ENCODE peak calls at places on chromosomes 6 and 20, in seven cellular contexts. One of them, this sample, is unnamed.

GRCh38 chr6:17058550-17058949 is 43.3 kb upstream of the STMND1 start:
- DNase-seq in fibroblast of lung: no peak
- DNase-seq in breast epithelium: no peak
- DNase-seq in OCI-LY7: no peak
- DNase-seq in B cell: no peak
- DNase-seq in CD8-positive, alpha-beta T cell: no peak
- DNase-seq in transverse colon: no peak
- DNase-seq in this sample: no peak

GRCh38 chr6:16527691-16528090 is 233.6 kb downstream of the ATXN1 start:
- DNase-seq in fibroblast of lung: no peak
- DNase-seq in breast epithelium: no peak
- DNase-seq in OCI-LY7: no peak
- DNase-seq in B cell: no peak
- DNase-seq in CD8-positive, alpha-beta T cell: no peak
- DNase-seq in transverse colon: no peak
- DNase-seq in this sample: no peak

GRCh38 chr20:11454966-11455799 is 462.5 kb upstream of the BTBD3 start:
- DNase-seq in fibroblast of lung: peak
- DNase-seq in breast epithelium: no peak
- DNase-seq in OCI-LY7: no peak
- DNase-seq in B cell: no peak
- DNase-seq in CD8-positive, alpha-beta T cell: no peak
- DNase-seq in transverse colon: peak
- DNase-seq in this sample: peak

GRCh38 chr20:23200914-23201313 is 114.8 kb upstream of the CD93 start:
- DNase-seq in fibroblast of lung: peak
- DNase-seq in breast epithelium: no peak
- DNase-seq in OCI-LY7: no peak
- DNase-seq in B cell: no peak
- DNase-seq in CD8-positive, alpha-beta T cell: no peak
- DNase-seq in transverse colon: peak
- DNase-seq in this sample: peak

GRCh38 chr6:165876568-165876967 is 213.5 kb upstream of the PDE10A start:
- DNase-seq in fibroblast of lung: peak
- DNase-seq in breast epithelium: no peak
- DNase-seq in OCI-LY7: no peak
- DNase-seq in B cell: no peak
- DNase-seq in CD8-positive, alpha-beta T cell: no peak
- DNase-seq in transverse colon: peak
- DNase-seq in this sample: no peak

GRCh38 chr6:168197636-168198301 is 118.8 kb upstream of the FRMD1 start:
- DNase-seq in fibroblast of lung: no peak
- DNase-seq in breast epithelium: no peak
- DNase-seq in OCI-LY7: no peak
- DNase-seq in B cell: no peak
- DNase-seq in CD8-positive, alpha-beta T cell: no peak
- DNase-seq in transverse colon: no peak
- DNase-seq in this sample: no peak

GRCh38 chr20:2871555-2872303 is 1.6 kb upstream of the PTPRA start:
- DNase-seq in fibroblast of lung: no peak
- DNase-seq in breast epithelium: no peak
- DNase-seq in OCI-LY7: no peak
- DNase-seq in B cell: no peak
- DNase-seq in CD8-positive, alpha-beta T cell: no peak
- DNase-seq in transverse colon: no peak
- DNase-seq in this sample: no peak

GRCh38 chr6:3929281-3929798 is 80.2 kb downstream of the FAM50B start:
- DNase-seq in fibroblast of lung: peak
- DNase-seq in breast epithelium: no peak
- DNase-seq in OCI-LY7: no peak
- DNase-seq in B cell: no peak
- DNase-seq in CD8-positive, alpha-beta T cell: no peak
- DNase-seq in transverse colon: no peak
- DNase-seq in this sample: no peak

GRCh38 chr6:3035397-3035796 is 32.9 kb upstream of the RIPK1 start:
- DNase-seq in fibroblast of lung: no peak
- DNase-seq in breast epithelium: no peak
- DNase-seq in OCI-LY7: no peak
- DNase-seq in B cell: no peak
- DNase-seq in CD8-positive, alpha-beta T cell: no peak
- DNase-seq in transverse colon: no peak
- DNase-seq in this sample: no peak

GRCh38 chr20:707711-708110 is 32.1 kb upstream of the SCRT2 start:
- DNase-seq in fibroblast of lung: no peak
- DNase-seq in breast epithelium: no peak
- DNase-seq in OCI-LY7: no peak
- DNase-seq in B cell: no peak
- DNase-seq in CD8-positive, alpha-beta T cell: no peak
- DNase-seq in transverse colon: no peak
- DNase-seq in this sample: no peak

GRCh38 chr6:18742406-18742805 is 355.3 kb downstream of the RNF144B start:
- DNase-seq in fibroblast of lung: peak
- DNase-seq in breast epithelium: no peak
- DNase-seq in OCI-LY7: no peak
- DNase-seq in B cell: no peak
- DNase-seq in CD8-positive, alpha-beta T cell: no peak
- DNase-seq in transverse colon: no peak
- DNase-seq in this sample: no peak

GRCh38 chr20:61332016-61332975 is 80.2 kb downstream of the CDH4 start:
- DNase-seq in fibroblast of lung: peak
- DNase-seq in breast epithelium: no peak
- DNase-seq in OCI-LY7: no peak
- DNase-seq in B cell: no peak
- DNase-seq in CD8-positive, alpha-beta T cell: no peak
- DNase-seq in transverse colon: no peak
- DNase-seq in this sample: no peak

GRCh38 chr20:20820104-20820503 is 107.7 kb upstream of the RALGAPA2 start:
- DNase-seq in fibroblast of lung: no peak
- DNase-seq in breast epithelium: no peak
- DNase-seq in OCI-LY7: no peak
- DNase-seq in B cell: no peak
- DNase-seq in CD8-positive, alpha-beta T cell: no peak
- DNase-seq in transverse colon: no peak
- DNase-seq in this sample: no peak

GRCh38 chr6:26204332-26205160 is 117.3 kb downstream of the HFE start:
- DNase-seq in fibroblast of lung: peak
- DNase-seq in breast epithelium: peak
- DNase-seq in OCI-LY7: peak
- DNase-seq in B cell: peak
- DNase-seq in CD8-positive, alpha-beta T cell: peak
- DNase-seq in transverse colon: peak
- DNase-seq in this sample: peak

GRCh38 chr6:80440496-80441160 is 334.2 kb downstream of the BCKDHB start:
- DNase-seq in fibroblast of lung: peak
- DNase-seq in breast epithelium: no peak
- DNase-seq in OCI-LY7: no peak
- DNase-seq in B cell: no peak
- DNase-seq in CD8-positive, alpha-beta T cell: no peak
- DNase-seq in transverse colon: peak
- DNase-seq in this sample: no peak

DNA sequence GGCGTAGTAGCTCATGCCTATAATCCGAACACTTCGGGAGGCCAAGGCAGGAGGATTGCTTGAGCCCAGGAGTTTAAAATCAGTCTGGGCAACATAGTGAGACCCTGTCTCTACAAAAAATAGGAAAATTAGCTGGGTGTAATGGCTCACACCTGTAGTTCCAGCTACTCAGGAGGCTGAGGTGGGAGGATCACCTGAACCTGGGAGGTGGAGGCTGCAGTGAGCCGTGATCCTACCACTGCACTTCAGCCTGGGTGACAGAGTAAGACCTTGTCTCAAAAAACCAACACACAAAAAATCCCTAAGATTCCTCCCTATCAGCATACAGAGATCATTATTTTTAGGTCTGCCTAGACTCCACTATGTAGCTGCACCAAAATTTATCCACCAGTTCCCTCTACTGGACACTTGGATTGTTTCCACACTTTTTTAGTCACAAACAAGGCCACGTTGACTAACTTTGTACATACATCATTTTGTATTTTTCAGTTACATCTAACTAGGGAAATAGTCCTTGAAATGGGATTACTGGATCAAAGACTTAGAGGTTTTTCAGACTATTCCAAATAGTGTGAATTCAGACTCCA is 3.6 kb upstream of the PHF1 start:
- DNase-seq in fibroblast of lung: peak
- DNase-seq in breast epithelium: no peak
- DNase-seq in OCI-LY7: no peak
- DNase-seq in B cell: no peak
- DNase-seq in CD8-positive, alpha-beta T cell: no peak
- DNase-seq in transverse colon: no peak
- DNase-seq in this sample: no peak
- TF ChIP-seq CTCF in fibroblast of lung: peak
- TF ChIP-seq CTCF in breast epithelium: no peak
- TF ChIP-seq CTCF in OCI-LY7: peak
- TF ChIP-seq CTCF in B cell: no peak
- TF ChIP-seq CTCF in CD8-positive, alpha-beta T cell: no peak
- TF ChIP-seq CTCF in transverse colon: no peak
- TF ChIP-seq CTCF in this sample: peak

DNA sequence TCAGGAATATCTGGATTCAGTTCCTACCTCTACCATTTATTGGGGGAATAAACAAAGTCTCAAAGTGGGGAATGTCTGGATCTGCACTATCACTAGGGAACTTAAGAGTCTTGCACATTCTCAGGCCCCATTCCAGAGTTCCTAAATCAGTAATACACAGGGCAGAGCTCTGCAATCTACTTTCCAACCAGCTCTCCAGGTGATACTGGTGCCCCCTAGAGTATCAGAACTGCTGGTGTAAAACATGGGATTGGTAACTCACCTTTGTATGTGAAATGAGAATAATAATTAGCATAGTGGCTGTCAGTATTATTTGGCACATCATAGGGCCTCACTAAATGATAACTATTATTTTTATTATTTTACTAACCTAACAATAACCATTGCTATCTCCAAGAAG is 278.8 kb upstream of the IMPG1 start:
- DNase-seq in fibroblast of lung: no peak
- DNase-seq in breast epithelium: no peak
- DNase-seq in OCI-LY7: no peak
- DNase-seq in B cell: no peak
- DNase-seq in CD8-positive, alpha-beta T cell: no peak
- DNase-seq in transverse colon: no peak
- DNase-seq in this sample: no peak
- TF ChIP-seq CTCF in fibroblast of lung: no peak
- TF ChIP-seq CTCF in breast epithelium: no peak
- TF ChIP-seq CTCF in OCI-LY7: peak
- TF ChIP-seq CTCF in B cell: no peak
- TF ChIP-seq CTCF in CD8-positive, alpha-beta T cell: no peak
- TF ChIP-seq CTCF in transverse colon: no peak
- TF ChIP-seq CTCF in this sample: peak

DNA sequence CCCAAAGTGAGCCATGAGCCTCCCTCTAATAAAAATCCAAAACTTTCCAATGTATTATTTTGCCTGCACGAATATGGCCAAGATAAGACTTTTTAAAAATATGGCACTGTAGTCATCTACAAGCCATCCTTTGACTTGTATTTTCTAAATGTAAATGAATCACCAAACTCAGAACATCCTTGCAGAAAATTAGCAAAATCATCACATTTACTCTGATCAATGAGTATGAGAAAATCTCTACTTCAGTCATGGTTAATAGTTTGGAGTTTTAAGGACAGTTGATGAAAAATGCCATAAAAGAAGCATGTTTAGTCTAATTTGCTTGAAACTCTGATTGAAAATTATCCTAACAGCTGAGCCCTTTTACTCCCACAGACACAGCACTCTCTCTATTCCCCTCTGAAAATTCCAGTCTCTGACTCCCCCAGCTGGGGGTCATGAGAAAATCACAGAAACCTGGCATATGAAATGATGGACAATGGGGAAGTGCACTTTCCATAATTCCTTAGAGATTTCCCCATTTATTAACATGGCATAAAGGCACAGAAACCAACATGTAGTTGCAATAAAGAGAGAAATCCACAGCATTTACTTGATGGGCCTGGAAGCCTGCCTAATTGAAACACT is 214.1 kb downstream of the WDR27 start:
- DNase-seq in fibroblast of lung: peak
- DNase-seq in breast epithelium: no peak
- DNase-seq in OCI-LY7: no peak
- DNase-seq in B cell: no peak
- DNase-seq in CD8-positive, alpha-beta T cell: no peak
- DNase-seq in transverse colon: no peak
- DNase-seq in this sample: no peak
- TF ChIP-seq CTCF in fibroblast of lung: peak
- TF ChIP-seq CTCF in breast epithelium: no peak
- TF ChIP-seq CTCF in OCI-LY7: no peak
- TF ChIP-seq CTCF in B cell: no peak
- TF ChIP-seq CTCF in CD8-positive, alpha-beta T cell: no peak
- TF ChIP-seq CTCF in transverse colon: no peak
- TF ChIP-seq CTCF in this sample: no peak

GRCh38 chr20:25360631-25361286 is 29.9 kb downstream of the ABHD12 start:
- DNase-seq in fibroblast of lung: peak
- DNase-seq in breast epithelium: no peak
- DNase-seq in OCI-LY7: no peak
- DNase-seq in B cell: peak
- DNase-seq in CD8-positive, alpha-beta T cell: no peak
- DNase-seq in transverse colon: no peak
- DNase-seq in this sample: no peak

GRCh38 chr20:25364180-25364788 is 26.4 kb downstream of the ABHD12 start:
- DNase-seq in fibroblast of lung: peak
- DNase-seq in breast epithelium: no peak
- DNase-seq in OCI-LY7: no peak
- DNase-seq in B cell: no peak
- DNase-seq in CD8-positive, alpha-beta T cell: no peak
- DNase-seq in transverse colon: no peak
- DNase-seq in this sample: no peak

GRCh38 chr20:25368526-25368925 is 22.1 kb downstream of the ABHD12 start:
- DNase-seq in fibroblast of lung: no peak
- DNase-seq in breast epithelium: no peak
- DNase-seq in OCI-LY7: no peak
- DNase-seq in B cell: no peak
- DNase-seq in CD8-positive, alpha-beta T cell: no peak
- DNase-seq in transverse colon: no peak
- DNase-seq in this sample: no peak

GRCh38 chr20:25361287-25361683 is 29.4 kb downstream of the ABHD12 start:
- DNase-seq in fibroblast of lung: peak
- DNase-seq in breast epithelium: no peak
- DNase-seq in OCI-LY7: no peak
- DNase-seq in B cell: no peak
- DNase-seq in CD8-positive, alpha-beta T cell: no peak
- DNase-seq in transverse colon: no peak
- DNase-seq in this sample: no peak

DNA sequence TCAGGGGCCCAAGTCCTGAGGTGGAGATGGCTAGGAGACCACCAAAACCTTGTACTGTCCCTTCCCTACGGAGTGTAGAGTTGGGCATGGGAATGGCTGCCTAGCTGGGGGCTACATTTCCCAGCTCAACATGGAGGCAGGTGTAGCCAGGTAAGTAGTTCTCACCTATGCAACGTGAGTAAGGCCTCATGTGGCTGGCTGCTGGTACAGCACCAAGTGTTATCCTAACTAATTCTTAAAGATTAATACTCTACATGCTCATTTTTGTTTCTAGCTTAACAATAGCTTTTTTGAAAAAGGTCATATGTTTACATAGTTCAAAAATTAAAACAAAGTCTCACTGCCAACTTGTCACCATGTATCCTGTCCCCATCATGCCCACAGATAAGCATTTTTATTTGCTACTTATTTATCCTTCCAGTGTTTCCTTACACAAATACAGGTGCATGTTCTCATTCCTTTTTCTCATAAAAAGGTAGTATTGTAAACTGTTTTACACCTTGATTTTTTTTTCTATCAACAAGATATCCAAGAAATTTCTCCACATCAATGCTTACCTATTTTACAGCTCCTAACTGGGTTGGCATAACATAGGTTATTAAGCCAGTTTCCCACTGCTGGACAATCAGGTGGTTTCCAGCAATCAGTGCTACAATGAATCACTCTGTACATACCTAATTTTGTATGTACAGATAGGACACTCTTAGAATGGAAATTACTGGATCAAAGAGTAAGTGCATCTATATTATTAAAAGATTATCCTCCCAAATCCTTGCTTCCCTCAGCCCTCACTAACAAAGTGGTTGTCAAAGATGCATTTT is 25.5 kb downstream of the ABHD12 start:
- DNase-seq in fibroblast of lung: no peak
- DNase-seq in breast epithelium: no peak
- DNase-seq in OCI-LY7: no peak
- DNase-seq in B cell: no peak
- DNase-seq in CD8-positive, alpha-beta T cell: no peak
- DNase-seq in transverse colon: no peak
- DNase-seq in this sample: no peak
- TF ChIP-seq CTCF in fibroblast of lung: no peak
- TF ChIP-seq CTCF in breast epithelium: no peak
- TF ChIP-seq CTCF in OCI-LY7: no peak
- TF ChIP-seq CTCF in B cell: no peak
- TF ChIP-seq CTCF in CD8-positive, alpha-beta T cell: no peak
- TF ChIP-seq CTCF in transverse colon: no peak
- TF ChIP-seq CTCF in this sample: no peak

This sample was measured in GM10248.